ENCODE peak calls at places on chromosomes 13 and 19, in nine cellular contexts. One of them, this sample, is unnamed.

GRCh38 chr13:33676700-33677048 is 141.3 kb upstream of the RFC3 start:
- DNase-seq in tibial artery: no peak
- DNase-seq in heart left ventricle: peak; percentile 74
- DNase-seq in cardiac muscle cell: peak; percentile 76
- DNase-seq in upper lobe of right lung: no peak
- DNase-seq in AG04450: peak; percentile 1
- DNase-seq in left ventricle myocardium inferior: peak; percentile 31
- DNase-seq in heart right ventricle: peak; percentile 30
- DNase-seq in HL-60: peak; percentile 71
- DNase-seq in this sample: no peak

GRCh38 chr13:75910591-75910990 is 274.5 kb downstream of the LMO7 start:
- DNase-seq in heart right ventricle: no peak
- DNase-seq in AG04450: no peak
- DNase-seq in HL-60: no peak
- DNase-seq in tibial artery: no peak
- DNase-seq in cardiac muscle cell: no peak
- DNase-seq in heart left ventricle: no peak
- DNase-seq in upper lobe of right lung: no peak
- DNase-seq in left ventricle myocardium inferior: no peak
- DNase-seq in this sample: no peak

GRCh38 chr13:113964251-113964995 is 9.5 kb downstream of the C13orf46 start:
- DNase-seq in upper lobe of right lung: peak; percentile 57
- DNase-seq in cardiac muscle cell: no peak
- DNase-seq in AG04450: no peak
- DNase-seq in heart left ventricle: peak; percentile 10
- DNase-seq in tibial artery: no peak
- DNase-seq in HL-60: no peak
- DNase-seq in heart right ventricle: no peak
- DNase-seq in left ventricle myocardium inferior: peak; percentile 4
- DNase-seq in this sample: no peak

GRCh38 chr19:29881386-29881785 is 60.7 kb upstream of the URI1 start:
- DNase-seq in AG04450: no peak
- DNase-seq in left ventricle myocardium inferior: no peak
- DNase-seq in upper lobe of right lung: no peak
- DNase-seq in heart right ventricle: no peak
- DNase-seq in HL-60: no peak
- DNase-seq in cardiac muscle cell: no peak
- DNase-seq in tibial artery: no peak
- DNase-seq in heart left ventricle: no peak
- DNase-seq in this sample: no peak

GRCh38 chr19:1882786-1883692 is 2.3 kb downstream of the ABHD17A start:
- DNase-seq in heart left ventricle: no peak
- DNase-seq in upper lobe of right lung: no peak
- DNase-seq in HL-60: no peak
- DNase-seq in left ventricle myocardium inferior: no peak
- DNase-seq in heart right ventricle: no peak
- DNase-seq in tibial artery: no peak
- DNase-seq in AG04450: no peak
- DNase-seq in cardiac muscle cell: no peak
- DNase-seq in this sample: no peak

GRCh38 chr13:98480915-98481510 is 95.9 kb downstream of the STK24 start:
- DNase-seq in cardiac muscle cell: peak; percentile 21
- DNase-seq in HL-60: no peak
- DNase-seq in tibial artery: no peak
- DNase-seq in left ventricle myocardium inferior: peak; percentile 60
- DNase-seq in upper lobe of right lung: no peak
- DNase-seq in AG04450: no peak
- DNase-seq in heart left ventricle: peak; percentile 70
- DNase-seq in heart right ventricle: no peak
- DNase-seq in this sample: no peak

GRCh38 chr19:38543807-38544568 is 73.8 kb downstream of the MAP4K1 start:
- DNase-seq in tibial artery: peak; percentile 82
- DNase-seq in cardiac muscle cell: peak; percentile 84
- DNase-seq in heart right ventricle: peak; percentile 38
- DNase-seq in AG04450: peak; percentile 24
- DNase-seq in upper lobe of right lung: peak; percentile 82
- DNase-seq in heart left ventricle: peak; percentile 64
- DNase-seq in left ventricle myocardium inferior: peak; percentile 32
- DNase-seq in HL-60: no peak
- DNase-seq in this sample: peak; percentile 40

GRCh38 chr13:98829541-98829940 is 77.1 kb upstream of the SLC15A1 start:
- DNase-seq in left ventricle myocardium inferior: no peak
- DNase-seq in cardiac muscle cell: no peak
- DNase-seq in heart right ventricle: no peak
- DNase-seq in tibial artery: no peak
- DNase-seq in AG04450: no peak
- DNase-seq in upper lobe of right lung: no peak
- DNase-seq in HL-60: no peak
- DNase-seq in heart left ventricle: no peak
- DNase-seq in this sample: no peak

GRCh38 chr19:47070756-47071155 is 22.3 kb upstream of the TMEM160 start:
- DNase-seq in upper lobe of right lung: no peak
- DNase-seq in AG04450: no peak
- DNase-seq in HL-60: no peak
- DNase-seq in heart left ventricle: no peak
- DNase-seq in cardiac muscle cell: no peak
- DNase-seq in tibial artery: no peak
- DNase-seq in left ventricle myocardium inferior: no peak
- DNase-seq in heart right ventricle: no peak
- DNase-seq in this sample: no peak

GRCh38 chr13:93875527-93875926 is 604.0 kb downstream of the DCT start:
- DNase-seq in AG04450: peak; percentile 21
- DNase-seq in upper lobe of right lung: no peak
- DNase-seq in tibial artery: no peak
- DNase-seq in heart left ventricle: no peak
- DNase-seq in HL-60: no peak
- DNase-seq in heart right ventricle: no peak
- DNase-seq in cardiac muscle cell: peak; percentile 71
- DNase-seq in left ventricle myocardium inferior: no peak
- DNase-seq in this sample: no peak

GRCh38 chr19:12792048-12792852 is 964 bp downstream of the JUNB start:
- DNase-seq in cardiac muscle cell: peak; percentile 67
- DNase-seq in upper lobe of right lung: peak; percentile 89
- DNase-seq in heart left ventricle: peak; percentile 81
- DNase-seq in tibial artery: peak; percentile 82
- DNase-seq in left ventricle myocardium inferior: peak; percentile 75
- DNase-seq in HL-60: peak; percentile 86
- DNase-seq in AG04450: no peak
- DNase-seq in heart right ventricle: peak; percentile 76
- DNase-seq in this sample: no peak

GRCh38 chr13:35995136-35995535 is 136.0 kb downstream of the DCLK1 start:
- DNase-seq in cardiac muscle cell: peak; percentile 27
- DNase-seq in upper lobe of right lung: no peak
- DNase-seq in left ventricle myocardium inferior: no peak
- DNase-seq in heart left ventricle: no peak
- DNase-seq in HL-60: no peak
- DNase-seq in tibial artery: no peak
- DNase-seq in heart right ventricle: no peak
- DNase-seq in AG04450: no peak
- DNase-seq in this sample: no peak

GRCh38 chr13:19151581-19152263 is 29.9 kb downstream of the TUBA3C start:
- DNase-seq in HL-60: no peak
- DNase-seq in upper lobe of right lung: no peak
- DNase-seq in left ventricle myocardium inferior: no peak
- DNase-seq in tibial artery: no peak
- DNase-seq in cardiac muscle cell: no peak
- DNase-seq in AG04450: no peak
- DNase-seq in heart left ventricle: no peak
- DNase-seq in heart right ventricle: no peak
- DNase-seq in this sample: no peak

GRCh38 chr19:48746738-48747575 is at the start of gene IZUMO1:
- DNase-seq in HL-60: peak; percentile 33
- DNase-seq in tibial artery: peak; percentile 77
- DNase-seq in cardiac muscle cell: peak; percentile 97
- DNase-seq in heart right ventricle: peak; percentile 79
- DNase-seq in heart left ventricle: peak; percentile 91
- DNase-seq in AG04450: peak; percentile 66
- DNase-seq in upper lobe of right lung: peak; percentile 88
- DNase-seq in left ventricle myocardium inferior: peak; percentile 84
- DNase-seq in this sample: peak; percentile 44

GRCh38 chr19:54473071-54473941 is at the start of gene CDC42EP5:
- DNase-seq in heart left ventricle: peak; percentile 77
- DNase-seq in cardiac muscle cell: peak; percentile 95
- DNase-seq in tibial artery: peak; percentile 88
- DNase-seq in AG04450: peak; percentile 71
- DNase-seq in left ventricle myocardium inferior: peak; percentile 82
- DNase-seq in upper lobe of right lung: no peak
- DNase-seq in HL-60: no peak
- DNase-seq in heart right ventricle: peak; percentile 76
- DNase-seq in this sample: peak; percentile 72
- H3K4me3 ChIP-seq in heart left ventricle: no peak within 1 kb of the TSS
- H3K4me3 ChIP-seq in cardiac muscle cell: peak within 1 kb of the TSS; percentile 4
- H3K4me3 ChIP-seq in tibial artery: peak within 1 kb of the TSS; percentile 47
- H3K4me3 ChIP-seq in AG04450: peak within 1 kb of the TSS; percentile 70
- H3K4me3 ChIP-seq in left ventricle myocardium inferior: peak within 1 kb of the TSS; percentile 67
- H3K4me3 ChIP-seq in upper lobe of right lung: peak within 1 kb of the TSS; percentile 50
- H3K4me3 ChIP-seq in HL-60: no peak within 1 kb of the TSS
- H3K4me3 ChIP-seq in heart right ventricle: peak within 1 kb of the TSS; percentile 58
- H3K4me3 ChIP-seq in this sample: peak within 1 kb of the TSS; percentile 64

GRCh38 chr19:16628183-16628983 is at the start of gene MED26:
- DNase-seq in AG04450: peak; percentile 84
- DNase-seq in heart left ventricle: peak; percentile 97
- DNase-seq in left ventricle myocardium inferior: peak; percentile 96
- DNase-seq in heart right ventricle: peak; percentile 96
- DNase-seq in tibial artery: peak; percentile 97
- DNase-seq in HL-60: peak; percentile 92
- DNase-seq in upper lobe of right lung: peak; percentile 98
- DNase-seq in cardiac muscle cell: peak; percentile 96
- DNase-seq in this sample: peak; percentile 46
- TF ChIP-seq CTCF in AG04450: no peak
- TF ChIP-seq CTCF in heart left ventricle: peak; percentile 6
- TF ChIP-seq CTCF in left ventricle myocardium inferior: no peak
- TF ChIP-seq CTCF in heart right ventricle: peak; percentile 11
- TF ChIP-seq CTCF in tibial artery: no peak
- TF ChIP-seq CTCF in HL-60: no peak
- TF ChIP-seq CTCF in upper lobe of right lung: no peak
- TF ChIP-seq CTCF in cardiac muscle cell: no peak
- TF ChIP-seq CTCF in this sample: no peak

GRCh38 chr19:41995959-41996797 is 2.1 kb upstream of the ATP1A3 start:
- DNase-seq in AG04450: no peak
- DNase-seq in left ventricle myocardium inferior: no peak
- DNase-seq in upper lobe of right lung: no peak
- DNase-seq in cardiac muscle cell: no peak
- DNase-seq in HL-60: no peak
- DNase-seq in heart right ventricle: no peak
- DNase-seq in tibial artery: no peak
- DNase-seq in heart left ventricle: no peak
- DNase-seq in this sample: no peak
- H3K27me3 ChIP-seq in AG04450: peaks cover 41% of the 10 kb centered on the region
- H3K27me3 ChIP-seq in left ventricle myocardium inferior: peaks cover 95% of the 10 kb centered on the region
- H3K27me3 ChIP-seq in upper lobe of right lung: peaks cover 81% of the 10 kb centered on the region
- H3K27me3 ChIP-seq in cardiac muscle cell: peaks cover 83% of the 10 kb centered on the region
- H3K27me3 ChIP-seq in HL-60: peaks cover 47% of the 10 kb centered on the region
- H3K27me3 ChIP-seq in heart right ventricle: peaks cover 86% of the 10 kb centered on the region
- H3K27me3 ChIP-seq in tibial artery: peaks cover 99% of the 10 kb centered on the region
- H3K27me3 ChIP-seq in heart left ventricle: peaks cover 29% of the 10 kb centered on the region
- H3K27me3 ChIP-seq in this sample: peaks cover 37% of the 10 kb centered on the region

DNA sequence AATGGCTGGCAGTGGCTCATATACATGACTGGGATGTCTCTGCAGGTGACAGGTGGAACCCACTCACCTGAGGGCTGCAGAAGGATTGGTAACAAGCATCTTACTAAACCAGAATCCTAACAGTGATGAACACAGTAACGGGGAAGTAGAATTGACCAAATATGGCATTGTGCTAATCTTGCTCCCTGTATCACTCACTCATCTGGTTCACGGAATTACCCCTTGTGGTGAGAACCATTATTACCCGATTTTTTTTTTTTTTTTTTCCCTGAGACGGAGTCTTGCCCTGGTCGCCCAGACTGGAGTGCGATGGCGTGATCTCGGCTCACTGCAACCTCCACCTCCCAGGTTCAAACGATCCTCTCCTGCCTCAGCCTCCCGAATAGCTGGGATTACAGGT is 69.5 kb downstream of the PTPRS start:
- DNase-seq in tibial artery: no peak
- DNase-seq in AG04450: no peak
- DNase-seq in cardiac muscle cell: no peak
- DNase-seq in heart right ventricle: no peak
- DNase-seq in HL-60: no peak
- DNase-seq in upper lobe of right lung: no peak
- DNase-seq in left ventricle myocardium inferior: no peak
- DNase-seq in heart left ventricle: no peak
- DNase-seq in this sample: no peak
- H3K4me3 ChIP-seq in tibial artery: no peak overlapping the region
- H3K4me3 ChIP-seq in AG04450: no peak overlapping the region
- H3K4me3 ChIP-seq in cardiac muscle cell: no peak overlapping the region
- H3K4me3 ChIP-seq in heart right ventricle: no peak overlapping the region
- H3K4me3 ChIP-seq in HL-60: no peak overlapping the region
- H3K4me3 ChIP-seq in upper lobe of right lung: no peak overlapping the region
- H3K4me3 ChIP-seq in left ventricle myocardium inferior: no peak overlapping the region
- H3K4me3 ChIP-seq in heart left ventricle: no peak overlapping the region
- H3K4me3 ChIP-seq in this sample: no peak overlapping the region

GRCh38 chr19:2984196-2984490 is 6.8 kb downstream of the TLE6 start:
- DNase-seq in HL-60: no peak
- DNase-seq in AG04450: no peak
- DNase-seq in heart left ventricle: no peak
- DNase-seq in cardiac muscle cell: no peak
- DNase-seq in left ventricle myocardium inferior: no peak
- DNase-seq in heart right ventricle: no peak
- DNase-seq in upper lobe of right lung: no peak
- DNase-seq in tibial artery: no peak
- DNase-seq in this sample: no peak
- TF ChIP-seq CTCF in HL-60: no peak
- TF ChIP-seq CTCF in AG04450: no peak
- TF ChIP-seq CTCF in heart left ventricle: no peak
- TF ChIP-seq CTCF in cardiac muscle cell: no peak
- TF ChIP-seq CTCF in left ventricle myocardium inferior: no peak
- TF ChIP-seq CTCF in heart right ventricle: no peak
- TF ChIP-seq CTCF in upper lobe of right lung: no peak
- TF ChIP-seq CTCF in tibial artery: no peak
- TF ChIP-seq CTCF in this sample: no peak

DNA sequence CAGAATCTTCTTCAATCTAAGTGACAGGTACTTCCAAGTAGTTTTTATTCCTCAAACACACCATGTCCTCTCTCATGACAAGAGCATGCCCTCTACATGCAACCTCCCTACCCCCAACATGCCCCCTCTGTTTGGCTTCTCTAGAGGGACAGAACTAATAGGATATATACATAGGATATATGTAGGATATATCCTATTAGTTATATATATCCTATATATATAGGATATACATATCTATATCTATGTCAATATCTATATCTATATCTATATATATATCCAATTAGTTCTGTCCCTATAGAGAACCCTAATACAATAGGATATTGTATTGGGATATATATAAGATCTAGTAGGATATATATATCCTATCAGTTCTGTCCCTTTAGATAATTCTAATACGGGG is 701.9 kb upstream of the MIR17HG start:
- DNase-seq in upper lobe of right lung: no peak
- DNase-seq in left ventricle myocardium inferior: no peak
- DNase-seq in HL-60: no peak
- DNase-seq in heart left ventricle: no peak
- DNase-seq in AG04450: no peak
- DNase-seq in tibial artery: no peak
- DNase-seq in cardiac muscle cell: no peak
- DNase-seq in heart right ventricle: no peak
- DNase-seq in this sample: no peak
- H3K27me3 ChIP-seq in upper lobe of right lung: no peaks in the 10 kb centered on the region
- H3K27me3 ChIP-seq in left ventricle myocardium inferior: no peaks in the 10 kb centered on the region
- H3K27me3 ChIP-seq in HL-60: no peaks in the 10 kb centered on the region
- H3K27me3 ChIP-seq in heart left ventricle: no peaks in the 10 kb centered on the region
- H3K27me3 ChIP-seq in AG04450: no peaks in the 10 kb centered on the region
- H3K27me3 ChIP-seq in tibial artery: no peaks in the 10 kb centered on the region
- H3K27me3 ChIP-seq in cardiac muscle cell: no peaks in the 10 kb centered on the region
- H3K27me3 ChIP-seq in heart right ventricle: no peaks in the 10 kb centered on the region
- H3K27me3 ChIP-seq in this sample: no peaks in the 10 kb centered on the region

GRCh38 chr13:32657309-32657708 is 71.1 kb downstream of the PDS5B start:
- DNase-seq in AG04450: no peak
- DNase-seq in heart left ventricle: no peak
- DNase-seq in left ventricle myocardium inferior: no peak
- DNase-seq in upper lobe of right lung: no peak
- DNase-seq in HL-60: no peak
- DNase-seq in tibial artery: no peak
- DNase-seq in heart right ventricle: no peak
- DNase-seq in cardiac muscle cell: no peak
- DNase-seq in this sample: no peak
- H3K4me3 ChIP-seq in AG04450: no peak overlapping the region
- H3K4me3 ChIP-seq in heart left ventricle: no peak overlapping the region
- H3K4me3 ChIP-seq in left ventricle myocardium inferior: no peak overlapping the region
- H3K4me3 ChIP-seq in upper lobe of right lung: no peak overlapping the region
- H3K4me3 ChIP-seq in HL-60: no peak overlapping the region
- H3K4me3 ChIP-seq in tibial artery: no peak overlapping the region
- H3K4me3 ChIP-seq in heart right ventricle: no peak overlapping the region
- H3K4me3 ChIP-seq in cardiac muscle cell: no peak overlapping the region
- H3K4me3 ChIP-seq in this sample: no peak overlapping the region

This sample was measured in BJ.